ENCODE peak calls at places on chromosome 21, in eight cellular contexts. Z is HEK293T; U is astrocyte; R is B cell; I is cardiac muscle cell; V is activated CD4-positive, alpha-beta memory T cell treated with anti-CD3 and anti-CD28 coated beads for 36 hours; M is memory B cell; C is activated T-cell treated with anti-CD3 and anti-CD28 coated beads for 1 hour. A is an unnamed sample.

GRCh38 chr21:34037446-34037845 is 35.9 kb upstream of the MRPS6 start:
- DNase-seq in Z (no peak), U (peak; percentile 91), R (no peak), I (peak; percentile 35), V (no peak), M (no peak), C (no peak), A (peak; percentile 76)

GRCh38 chr21:35377505-35378090 is 328.5 kb upstream of the RUNX1 start:
- DNase-seq in Z (no peak), U (peak; percentile 48), R (no peak), I (peak; percentile 33), V (no peak), M (no peak), C (no peak), A (no peak)

GRCh38 chr21:34340062-34340461 is 23.7 kb upstream of the KCNE2 start:
- DNase-seq in Z (no peak), U (no peak), R (no peak), I (no peak), V (no peak), M (no peak), C (no peak), A (no peak)

GRCh38 chr21:41960386-41960785 is 6.6 kb upstream of the C2CD2 start:
- DNase-seq in Z (no peak), U (no peak), R (no peak), I (no peak), V (no peak), M (no peak), C (no peak), A (no peak)

GRCh38 chr21:31383770-31384169 is 39.7 kb upstream of the TIAM1 start:
- DNase-seq in Z (no peak), U (no peak), R (no peak), I (no peak), V (no peak), M (no peak), C (no peak), A (no peak)

GRCh38 chr21:35559881-35560280 is 500.4 kb downstream of the SETD4 start:
- DNase-seq in Z (no peak), U (peak; percentile 55), R (no peak), I (peak; percentile 45), V (no peak), M (no peak), C (no peak), A (no peak)

GRCh38 chr21:16536661-16537359 is 807.0 kb downstream of the USP25 start:
- DNase-seq in Z (no peak), U (peak; percentile 62), R (no peak), I (peak; percentile 64), V (no peak), M (no peak), C (no peak), A (no peak)

GRCh38 chr21:35909456-35910178 is 150.7 kb downstream of the SETD4 start:
- DNase-seq in Z (no peak), U (peak; percentile 6), R (no peak), I (no peak), V (no peak), M (no peak), C (no peak), A (no peak)

GRCh38 chr21:33948096-33948950 is 32.7 kb upstream of the ATP5PO start:
- DNase-seq in Z (peak; percentile 39), U (peak; percentile 49), R (peak; percentile 64), I (peak; percentile 45), V (peak; percentile 93), M (peak; percentile 47), C (peak; percentile 69), A (peak; percentile 86)

GRCh38 chr21:35904995-35905972 is 155.0 kb downstream of the SETD4 start:
- DNase-seq in Z (no peak), U (no peak), R (no peak), I (peak; percentile 67), V (no peak), M (no peak), C (no peak), A (peak; percentile 67)

GRCh38 chr21:34133802-34134201 is 60.4 kb downstream of the MRPS6 start:
- DNase-seq in Z (peak; percentile 32), U (no peak), R (no peak), I (no peak), V (no peak), M (no peak), C (no peak), A (no peak)

GRCh38 chr21:46461909-46462308 is 3.2 kb downstream of the DIP2A start:
- DNase-seq in Z (no peak), U (no peak), R (no peak), I (no peak), V (no peak), M (no peak), C (no peak), A (no peak)

GRCh38 chr21:14259669-14260458 is 43.9 kb downstream of the RBM11 start:
- DNase-seq in Z (peak; percentile 60), U (peak; percentile 13), R (peak; percentile 55), I (peak; percentile 68), V (no peak), M (peak; percentile 10), C (no peak), A (peak; percentile 59)

GRCh38 chr21:16071082-16071481 is 341.3 kb downstream of the USP25 start:
- DNase-seq in Z (no peak), U (peak; percentile 93), R (no peak), I (peak; percentile 35), V (no peak), M (no peak), C (no peak), A (no peak)

GRCh38 chr21:45104560-45104959 is 30.2 kb downstream of the ADARB1 start:
- DNase-seq in Z (no peak), U (no peak), R (peak; percentile 71), I (peak; percentile 32), V (peak; percentile 60), M (peak; percentile 22), C (no peak), A (peak; percentile 11)

GRCh38 chr21:24671901-24672300 is 935.4 kb downstream of the MRPL39 start:
- DNase-seq in Z (no peak), U (no peak), R (no peak), I (no peak), V (no peak), M (no peak), C (no peak), A (peak; percentile 12)

GRCh38 chr21:39863111-39863510 is 4.1 kb upstream of the PCP4 start:
- DNase-seq in Z (no peak), U (peak; percentile 46), R (no peak), I (no peak), V (no peak), M (no peak), C (no peak), A (peak; percentile 75)

GRCh38 chr21:35658242-35658641 is 402.1 kb downstream of the SETD4 start:
- DNase-seq in Z (no peak), U (peak; percentile 94), R (no peak), I (peak; percentile 76), V (no peak), M (no peak), C (no peak), A (peak; percentile 65)

GRCh38 chr21:31772674-31773555 is 41.0 kb upstream of the SCAF4 start:
- DNase-seq in Z (no peak), U (no peak), R (peak; percentile 65), I (no peak), V (no peak), M (peak; percentile 52), C (no peak), A (no peak)

GRCh38 chr21:34986561-34987533 is 62.3 kb downstream of the RUNX1 start:
- DNase-seq in Z (no peak), U (peak; percentile 97), R (peak; percentile 35), I (peak; percentile 76), V (peak; percentile 92), M (no peak), C (peak; percentile 40), A (peak; percentile 88)